ENCODE peak calls at places on chromosome 16, in four cellular contexts. J is HL-60, H is K562, D is GM12878. O is an unnamed sample.

GRCh38 chr16:1530883-1531637 is 2.4 kb upstream of the TMEM204 start:
- DNase-seq in J (no peak), H (no peak), D (no peak), O (no peak)

GRCh38 chr16:64152010-64152767 is 969.7 kb downstream of the CDH11 start:
- DNase-seq in J (no peak), H (no peak), D (no peak), O (no peak)

GRCh38 chr16:57630931-57631845 is 2.8 kb downstream of the ADGRG1 start:
- DNase-seq in J (no peak), H (no peak), D (no peak), O (no peak)

GRCh38 chr16:80300876-80301275 is 239.9 kb upstream of the DYNLRB2 start:
- DNase-seq in J (no peak), H (no peak), D (no peak), O (no peak)

GRCh38 chr16:305916-306315 is 23.0 kb downstream of the PDIA2 start:
- DNase-seq in J (no peak), H (no peak), D (no peak), O (no peak)

GRCh38 chr16:31265329-31266245 is 5.8 kb downstream of the ITGAM start:
- DNase-seq in J (no peak), H (peak; percentile 3), D (peak; percentile 79), O (peak; percentile 60)

GRCh38 chr16:50152386-50152806 is 710 bp upstream of the TENT4B start:
- DNase-seq in J (peak; percentile 51), H (no peak), D (peak; percentile 68), O (peak; percentile 68)

GRCh38 chr16:71341881-71342280 is 16.6 kb upstream of the CALB2 start:
- DNase-seq in J (no peak), H (no peak), D (no peak), O (no peak)

GRCh38 chr16:65120811-65121721 is 797 bp downstream of the CDH11 start:
- DNase-seq in J (no peak), H (no peak), D (no peak), O (no peak)

GRCh38 chr16:57622361-57623250 is 5.8 kb upstream of the ADGRG1 start:
- DNase-seq in J (no peak), H (no peak), D (no peak), O (no peak)

GRCh38 chr16:35523991-35524390 is 2064.6 kb downstream of the TP53TG3F start:
- DNase-seq in J (no peak), H (no peak), D (no peak), O (no peak)

GRCh38 chr16:50407351-50407750 is 38.6 kb upstream of the BRD7 start:
- DNase-seq in J (no peak), H (no peak), D (no peak), O (no peak)

DNA sequence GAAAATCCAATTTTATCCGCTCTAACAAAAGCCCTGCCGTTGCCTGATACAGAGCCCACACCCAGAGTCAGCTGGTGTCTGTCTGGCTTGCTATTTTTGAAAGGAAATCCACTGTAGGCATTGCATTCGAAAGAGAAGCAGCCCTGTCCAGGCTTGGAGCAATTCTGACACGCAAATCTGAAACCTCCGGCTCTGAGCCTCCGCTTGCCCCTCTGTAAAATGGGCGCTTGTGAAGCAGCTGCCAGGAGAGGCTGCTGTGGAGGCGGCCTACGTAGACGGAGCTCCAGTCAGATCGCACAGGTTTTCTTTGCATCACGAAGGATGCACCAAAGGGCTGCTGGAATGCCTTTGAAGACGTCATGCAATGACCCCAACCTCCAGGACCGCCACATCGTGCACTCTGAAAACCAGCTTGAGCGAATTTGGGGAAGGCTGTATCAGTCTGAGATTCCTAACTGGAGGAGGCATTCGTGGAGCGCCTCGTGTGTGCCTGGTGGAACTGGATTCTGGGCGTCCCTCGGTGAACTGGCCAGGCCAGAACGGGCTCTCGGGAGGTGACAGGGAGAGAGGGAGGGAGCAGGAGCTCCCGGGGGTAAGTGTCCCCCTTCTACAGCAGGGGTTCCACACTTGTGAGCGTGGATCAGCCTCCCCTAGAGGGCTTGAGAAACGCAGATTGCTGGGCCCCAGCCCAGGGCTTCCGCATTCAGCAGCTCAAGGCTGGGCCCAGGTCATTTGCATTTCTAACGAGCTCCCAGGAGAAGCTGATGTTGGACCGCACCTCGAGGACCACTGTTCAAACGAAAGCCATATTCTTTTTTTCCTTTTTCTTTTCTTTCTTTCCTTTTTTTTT is 215.5 kb downstream of the MRTFB start:
- DNase-seq in J (no peak), H (no peak), D (no peak), O (peak; percentile 44)
- TF ChIP-seq SPI1 in J (no peak), H (no peak), D (no peak), O (no peak)

DNA sequence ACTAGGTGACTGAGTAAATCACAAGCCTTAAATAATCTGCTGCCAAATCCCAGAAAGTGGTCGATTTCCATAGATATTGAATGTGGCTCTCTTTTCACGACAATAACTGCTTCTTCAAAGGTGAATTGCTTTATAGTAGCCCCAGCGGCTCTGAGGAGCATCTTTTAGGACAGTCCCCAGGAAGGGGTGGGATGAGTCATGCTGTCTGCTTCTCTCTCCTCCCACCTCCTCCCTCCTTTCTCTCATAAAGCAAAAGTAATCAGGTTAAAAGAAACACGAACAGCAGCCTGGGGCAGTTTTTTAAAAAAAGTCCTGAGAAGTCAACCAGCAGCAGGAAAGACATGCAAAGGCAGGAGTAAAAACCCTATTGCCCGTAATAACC is 1.8 kb downstream of the KIAA0513 start:
- DNase-seq in J (no peak), H (peak; percentile 76), D (peak; percentile 20), O (peak; percentile 47)
- TF ChIP-seq SPI1 in J (no peak), H (no peak), D (no peak), O (no peak)

GRCh38 chr16:2535644-2536021 is 2.2 kb upstream of the PDPK1 start:
- DNase-seq in J (no peak), H (no peak), D (no peak), O (no peak)
- TF ChIP-seq SPI1 in J (no peak), H (no peak), D (no peak), O (no peak)

DNA sequence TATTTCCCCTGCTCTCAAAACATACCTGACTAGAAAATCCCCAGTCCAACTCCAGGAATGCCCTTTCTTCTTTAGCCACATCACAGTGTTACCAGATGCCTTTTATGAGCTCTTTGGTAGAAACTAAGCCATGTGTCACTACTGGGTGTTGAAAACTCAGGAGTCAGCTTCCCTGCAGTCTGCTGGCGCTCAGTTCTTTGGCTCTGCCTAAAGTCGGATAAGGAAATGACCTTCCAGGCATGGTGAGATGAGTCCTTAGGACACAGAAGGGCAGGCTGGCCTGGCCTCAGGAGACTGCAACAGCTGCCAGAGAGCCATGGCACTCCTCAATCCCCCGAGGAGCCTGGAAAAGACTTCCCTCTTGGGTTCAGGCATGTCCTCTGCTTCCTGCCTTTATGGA is 89.1 kb downstream of the CDH13 start:
- DNase-seq in J (no peak), H (no peak), D (no peak), O (no peak)
- TF ChIP-seq SPI1 in J (no peak), H (no peak), D (no peak), O (no peak)

GRCh38 chr16:70255584-70255983 is 3.8 kb upstream of the EXOSC6 start:
- DNase-seq in J (no peak), H (peak; percentile 5), D (no peak), O (no peak)
- TF ChIP-seq SPI1 in J (no peak), H (no peak), D (no peak), O (no peak)

GRCh38 chr16:48365030-48365600 is 20.1 kb downstream of the SIAH1 start:
- DNase-seq in J (no peak), H (no peak), D (no peak), O (no peak)

GRCh38 chr16:48369765-48370164 is 15.4 kb downstream of the SIAH1 start:
- DNase-seq in J (no peak), H (no peak), D (no peak), O (no peak)

GRCh38 chr16:48365601-48366164 is 19.5 kb downstream of the SIAH1 start:
- DNase-seq in J (peak; percentile 80), H (peak; percentile 89), D (no peak), O (peak; percentile 56)

GRCh38 chr16:48367443-48368049 is 17.7 kb downstream of the SIAH1 start:
- DNase-seq in J (no peak), H (no peak), D (no peak), O (no peak)

GRCh38 chr16:48366165-48367093 is 18.8 kb downstream of the SIAH1 start:
- DNase-seq in J (peak; percentile 91), H (peak; percentile 17), D (peak; percentile 68), O (peak; percentile 32)
- TF ChIP-seq SPI1 in J (peak; percentile 84), H (no peak), D (no peak), O (peak; percentile 57)

DNA sequence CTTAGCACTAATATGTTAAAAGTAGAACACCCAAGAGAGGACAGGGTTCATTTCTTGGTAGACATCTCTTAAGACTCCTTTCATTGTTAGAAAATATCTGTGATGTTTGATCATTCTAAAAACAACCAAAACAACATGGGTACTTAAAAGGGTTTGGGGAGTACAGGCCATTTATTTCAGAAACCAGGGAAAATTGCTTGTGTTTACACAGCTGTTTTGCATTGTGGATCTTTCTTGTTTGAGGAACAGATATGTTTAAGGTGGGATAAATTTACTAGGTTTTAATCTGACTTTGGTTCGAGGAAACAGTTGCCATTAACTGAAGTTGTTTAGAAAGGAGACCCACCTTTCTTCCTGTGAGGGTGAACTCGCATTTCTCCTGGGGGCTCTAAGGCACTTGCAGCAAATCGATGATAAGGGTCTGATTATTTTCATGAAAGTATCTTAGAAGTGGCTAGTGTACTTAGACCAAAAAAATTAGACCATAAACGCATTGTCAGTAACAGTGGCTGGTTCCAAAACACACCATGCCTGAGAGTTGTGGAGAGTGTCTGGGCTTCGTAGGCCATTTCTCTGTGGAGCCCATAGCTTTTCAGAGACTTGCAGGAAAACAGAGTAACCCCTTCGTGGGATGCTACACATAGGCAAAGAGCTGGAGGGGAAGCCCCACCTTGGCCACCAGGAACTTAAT is 17.6 kb downstream of the CLUAP1 start:
- DNase-seq in J (no peak), H (no peak), D (no peak), O (no peak)
- TF ChIP-seq SPI1 in J (no peak), H (no peak), D (no peak), O (no peak)

GRCh38 chr16:68399456-68399855 is 48.9 kb downstream of the SMPD3 start:
- DNase-seq in J (no peak), H (no peak), D (no peak), O (no peak)

GRCh38 chr16:68402748-68403040 is 45.6 kb downstream of the SMPD3 start:
- DNase-seq in J (no peak), H (no peak), D (no peak), O (no peak)

GRCh38 chr16:68400083-68400923 is 48.0 kb downstream of the SMPD3 start:
- DNase-seq in J (no peak), H (no peak), D (no peak), O (no peak)

GRCh38 chr16:68401871-68402747 is 46.2 kb downstream of the SMPD3 start:
- DNase-seq in J (peak; percentile 54), H (no peak), D (no peak), O (no peak)

GRCh38 chr16:68400924-68401460 is 47.3 kb downstream of the SMPD3 start:
- DNase-seq in J (no peak), H (no peak), D (no peak), O (no peak)
- TF ChIP-seq SPI1 in J (no peak), H (no peak), D (no peak), O (no peak)

O was measured in GM12891.